ENCODE peak calls at places on chromosomes 11 and 22, in four cellular contexts. X is endodermal cell, E is H9, P is AG10803. S is an unnamed sample.

GRCh38 chr22:30870451-30871345 is 97.9 kb downstream of the MORC2 start:
- DNase-seq in X (peak), E (peak), P (no peak), S (no peak)

GRCh38 chr11:120108154-120108784 is 29.6 kb downstream of the TRIM29 start:
- DNase-seq in X (peak), E (peak), P (peak), S (peak)

GRCh38 chr11:19816817-19817216 is 104.2 kb downstream of the NAV2 start:
- DNase-seq in X (peak), E (peak), P (no peak), S (no peak)

GRCh38 chr11:114283422-114283821 is 12.8 kb upstream of the NNMT start:
- DNase-seq in X (no peak), E (no peak), P (no peak), S (no peak)

GRCh38 chr11:17571431-17572358 is 24.6 kb downstream of the OTOG start:
- DNase-seq in X (peak), E (peak), P (no peak), S (no peak)

GRCh38 chr11:116707250-116707649 is 65.5 kb downstream of the BUD13 start:
- DNase-seq in X (no peak), E (no peak), P (no peak), S (no peak)

GRCh38 chr11:86067230-86068137 is 1.4 kb downstream of the PICALM start:
- DNase-seq in X (no peak), E (no peak), P (no peak), S (peak)

GRCh38 chr11:45651841-45652745 is 13.3 kb downstream of the CHST1 start:
- DNase-seq in X (no peak), E (peak), P (no peak), S (no peak)

GRCh38 chr11:19777032-19777341 is 64.3 kb downstream of the NAV2 start:
- DNase-seq in X (peak), E (peak), P (no peak), S (peak)

GRCh38 chr22:20981787-20982562 is at the start of gene LZTR1:
- DNase-seq in X (peak), E (peak), P (peak), S (peak)
- TF ChIP-seq CTCF in X (peak), E (peak), P (peak), S (peak)

DNA sequence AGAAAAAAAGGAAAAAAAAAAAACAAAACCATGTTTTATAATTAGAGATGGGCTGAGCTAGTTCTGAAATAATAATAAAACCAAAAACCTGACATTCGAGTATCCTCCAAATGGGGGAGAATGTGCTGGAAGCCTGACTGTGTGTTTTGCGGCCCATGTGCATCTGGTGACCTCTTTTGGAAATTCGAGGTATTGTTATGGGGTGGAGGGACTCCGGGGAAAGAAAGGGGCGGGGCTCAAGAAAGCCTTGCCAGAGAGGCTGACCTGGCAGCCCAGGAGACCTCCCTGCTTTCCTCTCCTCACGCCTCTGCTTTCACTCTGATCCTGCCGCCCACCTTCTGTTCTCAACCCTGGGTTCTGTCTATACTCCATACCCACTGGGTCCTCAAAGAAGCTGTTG is 72.9 kb downstream of the CTTN start:
- DNase-seq in X (peak), E (peak), P (no peak), S (peak)
- TF ChIP-seq CTCF in X (peak), E (peak), P (peak), S (no peak)

GRCh38 chr11:12052676-12053605 is 44.5 kb upstream of the DKK3 start:
- DNase-seq in X (peak), E (peak), P (no peak), S (no peak)
- TF ChIP-seq CTCF in X (peak), E (peak), P (no peak), S (no peak)

GRCh38 chr22:24707477-24707816 is 67.1 kb downstream of the PIWIL3 start:
- DNase-seq in X (peak), E (peak), P (no peak), S (no peak)
- TF ChIP-seq CTCF in X (peak), E (peak), P (no peak), S (no peak)

DNA sequence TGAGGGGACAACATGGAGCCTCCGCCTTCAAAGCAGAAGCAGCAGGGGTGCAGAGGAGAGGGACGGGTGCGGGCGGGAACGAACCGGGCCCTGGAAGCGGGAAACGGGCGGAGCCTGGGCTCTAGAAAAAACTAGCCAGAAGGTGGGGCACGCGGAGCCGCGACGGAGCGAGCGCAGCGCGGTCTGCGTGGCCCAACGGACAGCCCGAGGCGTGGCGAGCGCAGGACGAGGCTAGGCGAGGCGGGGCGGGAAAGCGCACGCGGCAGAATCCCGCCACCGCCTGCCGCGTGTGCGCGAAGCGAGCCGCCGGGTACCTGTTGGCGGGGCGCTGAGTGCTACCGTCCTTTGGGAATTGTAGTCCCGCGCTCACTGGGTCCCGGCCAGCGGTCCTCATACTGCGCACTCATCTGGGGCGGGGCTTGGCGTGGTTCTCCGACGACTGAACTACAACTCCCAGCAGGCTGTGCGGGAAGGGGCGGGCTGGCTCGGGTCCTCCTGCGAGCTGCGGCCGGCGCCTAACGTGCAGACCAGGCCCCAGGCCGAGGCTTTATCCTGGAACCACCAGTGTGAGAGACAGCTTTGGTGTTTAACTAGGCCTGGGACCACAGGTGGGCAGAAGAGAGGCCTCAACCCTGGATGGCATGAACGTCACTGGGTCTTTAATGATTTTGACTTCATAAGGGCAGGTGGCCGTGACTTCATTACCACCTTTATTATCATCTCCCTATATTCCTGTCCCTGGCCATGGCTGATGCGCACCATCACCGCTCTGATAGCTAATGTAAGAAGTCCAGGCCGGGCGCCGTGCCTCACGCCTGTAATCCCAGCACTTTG is at the start of gene ATL3:
- DNase-seq in X (peak), E (peak), P (peak), S (peak)
- TF ChIP-seq CTCF in X (no peak), E (no peak), P (no peak), S (no peak)

DNA sequence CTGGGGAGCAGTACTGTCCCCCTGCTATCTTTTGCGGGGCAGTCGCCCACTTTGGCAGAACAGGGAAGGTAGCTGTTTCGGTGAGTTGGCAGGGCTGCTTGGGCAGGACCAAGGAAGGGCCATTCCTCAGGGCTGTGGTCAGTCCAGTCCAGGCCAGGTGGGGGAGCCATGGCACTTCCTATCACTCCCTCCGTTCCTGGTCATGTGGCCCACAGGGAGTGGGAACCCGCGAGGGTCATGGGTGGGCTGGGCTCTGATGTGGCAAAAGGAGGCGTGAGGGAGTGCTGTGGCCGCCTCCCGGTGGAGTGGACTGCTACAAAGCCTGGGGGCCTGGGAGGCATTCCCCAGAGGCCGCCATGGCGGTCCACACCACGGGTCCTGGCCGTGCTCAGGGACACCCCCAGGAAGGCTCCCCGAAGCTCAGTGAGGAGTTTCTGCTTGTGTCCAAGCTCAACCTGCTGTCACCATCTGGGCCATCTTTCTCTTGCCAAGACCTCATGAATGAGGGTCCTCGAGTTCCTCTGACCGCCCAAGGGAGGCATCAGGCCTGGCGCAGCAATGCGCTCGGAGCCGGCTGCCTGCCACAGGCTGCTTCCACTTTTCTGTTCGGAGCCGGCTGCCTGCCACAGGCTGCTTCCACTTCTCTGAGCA is 11.9 kb downstream of the CHID1 start:
- DNase-seq in X (peak), E (no peak), P (no peak), S (no peak)
- TF ChIP-seq CTCF in X (peak), E (peak), P (peak), S (no peak)

GRCh38 chr22:43848366-43849171 is 13.7 kb downstream of the SULT4A1 start:
- DNase-seq in X (peak), E (peak), P (peak), S (no peak)
- TF ChIP-seq CTCF in X (peak), E (peak), P (peak), S (no peak)

S was measured in GM20000.